ENCODE peak calls at places on chromosomes 1 and 21, in ten cellular contexts. L, Y, G, K, J, P, B, U, W and Z are unnamed samples.

GRCh38 chr1:151606384-151606783 is 5.5 kb upstream of the SNX27 start:
- DNase-seq in L (peak; percentile 29), Y (no peak), G (no peak), K (no peak), J (no peak), P (no peak), B (peak; percentile 40), U (no peak), W (no peak), Z (no peak)

GRCh38 chr1:198072177-198072576 is 84.6 kb upstream of the NEK7 start:
- DNase-seq in L (no peak), Y (no peak), G (no peak), K (no peak), J (no peak), P (no peak), B (no peak), U (no peak), W (no peak), Z (no peak)

GRCh38 chr1:172085372-172085771 is 244.1 kb downstream of the DNM3 start:
- DNase-seq in L (no peak), Y (no peak), G (no peak), K (no peak), J (no peak), P (no peak), B (no peak), U (no peak), W (no peak), Z (no peak)

GRCh38 chr1:165855010-165855838 is 27.8 kb downstream of the UCK2 start:
- DNase-seq in L (no peak), Y (no peak), G (no peak), K (no peak), J (no peak), P (no peak), B (no peak), U (no peak), W (no peak), Z (no peak)

GRCh38 chr1:55694297-55694696 is 479.1 kb upstream of the USP24 start:
- DNase-seq in L (no peak), Y (no peak), G (peak; percentile 91), K (no peak), J (no peak), P (peak; percentile 77), B (no peak), U (peak; percentile 76), W (no peak), Z (peak; percentile 40)

GRCh38 chr1:21891621-21892479 is 45.3 kb downstream of the HSPG2 start:
- DNase-seq in L (no peak), Y (no peak), G (no peak), K (no peak), J (no peak), P (no peak), B (no peak), U (no peak), W (no peak), Z (no peak)

GRCh38 chr1:27971674-27972073 is 11.9 kb downstream of the XKR8 start:
- DNase-seq in L (no peak), Y (no peak), G (peak; percentile 49), K (no peak), J (no peak), P (peak; percentile 40), B (no peak), U (no peak), W (no peak), Z (no peak)

GRCh38 chr1:78420185-78420584 is 70.6 kb upstream of the PTGFR start:
- DNase-seq in L (no peak), Y (no peak), G (no peak), K (no peak), J (no peak), P (no peak), B (no peak), U (no peak), W (no peak), Z (no peak)

GRCh38 chr1:29121516-29121937 is 2.2 kb downstream of the TMEM200B start:
- DNase-seq in L (no peak), Y (no peak), G (no peak), K (no peak), J (no peak), P (no peak), B (peak; percentile 10), U (no peak), W (no peak), Z (no peak)

GRCh38 chr1:202090994-202091393 is 31.7 kb upstream of the GPR37L1 start:
- DNase-seq in L (no peak), Y (no peak), G (no peak), K (no peak), J (no peak), P (no peak), B (no peak), U (no peak), W (peak; percentile 34), Z (no peak)

GRCh38 chr1:57494679-57495078 is 70.8 kb upstream of the DAB1 start:
- DNase-seq in L (no peak), Y (no peak), G (no peak), K (no peak), J (no peak), P (no peak), B (no peak), U (no peak), W (no peak), Z (no peak)

GRCh38 chr1:229230136-229230892 is 40.6 kb upstream of the RAB4A start:
- DNase-seq in L (no peak), Y (no peak), G (no peak), K (no peak), J (peak; percentile 45), P (no peak), B (no peak), U (peak; percentile 14), W (no peak), Z (peak; percentile 43)

GRCh38 chr1:91872560-91873081 is 13.3 kb downstream of the TGFBR3 start:
- DNase-seq in L (no peak), Y (no peak), G (peak; percentile 42), K (no peak), J (no peak), P (no peak), B (no peak), U (no peak), W (no peak), Z (no peak)

GRCh38 chr21:41603476-41603875 is 95.5 kb upstream of the TMPRSS2 start:
- DNase-seq in L (no peak), Y (peak; percentile 39), G (no peak), K (no peak), J (peak; percentile 81), P (no peak), B (no peak), U (no peak), W (no peak), Z (no peak)

GRCh38 chr1:196609114-196609737 is 986 bp upstream of the KCNT2 start:
- DNase-seq in L (no peak), Y (peak; percentile 63), G (no peak), K (no peak), J (no peak), P (peak; percentile 20), B (no peak), U (peak; percentile 18), W (no peak), Z (no peak)

DNA sequence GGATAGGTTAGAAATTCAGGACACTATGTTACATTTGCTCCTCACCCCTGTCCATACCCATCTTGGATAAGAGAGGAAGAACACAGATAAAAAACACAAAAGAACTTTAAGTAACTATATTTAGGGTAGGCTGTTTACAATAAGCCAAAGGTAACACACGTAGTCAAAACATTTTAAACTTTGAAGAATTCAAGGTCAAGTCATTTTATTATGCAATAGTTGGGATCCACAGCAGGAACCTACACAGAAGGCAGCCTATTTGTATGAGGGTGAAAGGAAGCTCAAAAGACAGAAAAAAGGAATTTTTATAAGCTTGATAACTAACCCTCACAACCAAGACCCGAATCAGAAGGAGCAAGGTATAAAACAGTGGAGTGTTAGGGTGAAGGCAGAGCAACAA is 89.6 kb downstream of the ZSWIM5 start:
- DNase-seq in L (no peak), Y (no peak), G (no peak), K (no peak), J (no peak), P (no peak), B (no peak), U (no peak), W (no peak), Z (no peak)
- TF ChIP-seq POLR2A in L (no peak), Y (no peak), G (no peak), K (no peak), J (no peak), P (no peak), B (no peak), U (no peak), W (no peak), Z (no peak)

GRCh38 chr1:114024049-114024448 is 44.8 kb downstream of the OLFML3 start:
- DNase-seq in L (no peak), Y (no peak), G (no peak), K (no peak), J (no peak), P (no peak), B (no peak), U (no peak), W (no peak), Z (no peak)
- H3K4me3 ChIP-seq in L (no peak overlapping the region), Y (no peak overlapping the region), G (no peak overlapping the region), K (no peak overlapping the region), J (no peak overlapping the region), P (no peak overlapping the region), B (no peak overlapping the region), U (no peak overlapping the region), W (no peak overlapping the region), Z (no peak overlapping the region)

DNA sequence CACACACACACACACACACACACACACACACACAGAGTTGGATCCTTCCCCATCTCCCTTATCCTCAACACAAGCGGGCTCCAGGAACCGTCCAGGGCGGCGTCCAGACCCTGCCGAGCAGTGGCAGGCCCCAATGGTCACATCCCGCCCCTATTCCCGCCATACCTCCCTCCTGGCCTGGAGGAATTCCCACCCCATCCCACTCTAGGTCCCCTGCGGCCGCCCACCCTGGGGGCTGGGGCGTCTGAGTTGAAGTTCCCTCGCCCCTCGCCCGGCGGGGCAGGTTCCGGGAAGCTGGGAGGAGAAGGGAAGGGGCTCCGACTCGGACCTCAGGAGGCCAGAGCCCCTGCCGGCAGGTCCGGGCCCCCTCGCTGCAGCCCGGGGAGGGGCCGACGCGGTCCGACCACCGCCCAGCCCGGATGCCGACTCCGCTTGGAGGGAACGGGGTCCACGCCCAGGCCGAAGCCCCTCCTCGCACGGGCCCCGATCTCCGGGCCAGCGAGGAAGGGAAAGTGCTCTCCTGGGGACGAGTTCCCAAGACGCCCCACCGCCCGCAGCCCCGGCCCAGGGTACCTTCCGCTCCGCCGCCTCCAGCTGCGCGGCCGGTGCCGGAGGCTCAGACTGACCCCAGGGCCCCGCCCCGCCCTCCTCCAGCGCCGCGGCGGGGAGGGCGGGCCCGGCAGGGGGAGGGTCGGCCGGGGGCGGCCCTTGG is at the start of gene RHOC:
- DNase-seq in L (no peak), Y (peak; percentile 85), G (peak; percentile 66), K (no peak), J (peak; percentile 94), P (peak; percentile 75), B (peak; percentile 81), U (peak; percentile 81), W (peak; percentile 94), Z (peak; percentile 72)
- TF ChIP-seq POLR2A in L (no peak), Y (peak; percentile 70), G (peak; percentile 91), K (peak; percentile 78), J (no peak), P (peak; percentile 80), B (peak; percentile 89), U (peak; percentile 81), W (peak; percentile 76), Z (peak; percentile 68)

DNA sequence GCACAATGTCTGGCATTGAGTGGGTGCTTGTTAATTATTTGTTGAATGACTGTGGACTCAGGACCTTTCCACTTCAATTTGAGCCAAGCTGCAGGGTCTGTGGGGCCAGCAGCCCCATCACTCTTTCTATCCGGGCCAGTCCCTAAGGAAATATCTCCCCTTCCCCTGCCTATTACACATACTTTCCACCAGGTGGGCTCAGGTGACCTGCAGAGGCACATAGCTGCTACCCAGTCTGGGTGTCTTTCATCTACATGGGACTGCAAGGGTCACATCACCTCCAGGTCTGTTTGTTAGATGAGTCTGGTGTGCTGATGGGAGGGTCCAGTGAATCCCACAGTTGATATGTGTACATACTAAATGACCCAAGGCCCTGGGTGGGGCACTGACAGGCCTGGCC is 59.6 kb upstream of the KDM4A start:
- DNase-seq in L (no peak), Y (no peak), G (no peak), K (no peak), J (no peak), P (no peak), B (no peak), U (no peak), W (no peak), Z (no peak)
- H3K4me3 ChIP-seq in L (no peak overlapping the region), Y (no peak overlapping the region), G (no peak overlapping the region), K (no peak overlapping the region), J (no peak overlapping the region), P (no peak overlapping the region), B (no peak overlapping the region), U (no peak overlapping the region), W (no peak overlapping the region), Z (no peak overlapping the region)